ENCODE peak calls at places on chromosomes 1 and 21, in six cellular contexts. T is tibial nerve, V is IMR-90, P is prostate gland, A is HepG2, Y is stomach. O is an unnamed sample.

GRCh38 chr1:150420560-150421265 is 56.8 kb downstream of the RPRD2 start:
- DNase-seq in T (no peak), Y (no peak), P (peak; percentile 9), V (peak; percentile 39), A (no peak), O (no peak)

GRCh38 chr1:205301220-205301821 is 20.2 kb downstream of the NUAK2 start:
- DNase-seq in T (no peak), A (peak; percentile 94), Y (peak; percentile 87), V (peak; percentile 97), P (peak; percentile 42), O (peak; percentile 68)

GRCh38 chr1:8013800-8014199 is 12.3 kb downstream of the ERRFI1 start:
- DNase-seq in A (no peak), Y (no peak), V (no peak), T (no peak), P (no peak), O (no peak)

GRCh38 chr21:34337741-34338140 is 26.1 kb upstream of the KCNE2 start:
- DNase-seq in A (no peak), Y (no peak), P (no peak), T (no peak), V (no peak), O (no peak)

GRCh38 chr1:83850849-83851248 is 148.1 kb downstream of the TTLL7 start:
- DNase-seq in P (no peak), Y (no peak), T (no peak), A (peak; percentile 9), V (no peak), O (no peak)

GRCh38 chr1:242189591-242189990 is 190.7 kb upstream of the MAP1LC3C start:
- DNase-seq in A (no peak), P (no peak), T (no peak), Y (no peak), V (no peak), O (no peak)

GRCh38 chr1:27823784-27824183 is 6.8 kb upstream of the PPP1R8 start:
- DNase-seq in Y (no peak), V (no peak), P (no peak), T (no peak), A (no peak), O (no peak)

GRCh38 chr1:66371233-66372005 is 162.5 kb upstream of the SGIP1 start:
- DNase-seq in A (no peak), V (peak; percentile 85), Y (no peak), P (no peak), T (no peak), O (no peak)

GRCh38 chr1:201282931-201283829 is at the start of gene PKP1:
- DNase-seq in V (peak; percentile 10), A (no peak), Y (peak; percentile 49), T (no peak), P (peak; percentile 94), O (peak; percentile 77)

GRCh38 chr1:31954607-31955283 is 16.6 kb upstream of the PTP4A2 start:
- DNase-seq in A (peak; percentile 56), Y (peak; percentile 85), V (peak; percentile 99), T (peak; percentile 80), P (peak; percentile 69), O (peak; percentile 83)

GRCh38 chr1:31952825-31953220 is 14.7 kb upstream of the PTP4A2 start:
- DNase-seq in A (no peak), Y (no peak), V (no peak), P (no peak), T (no peak), O (no peak)

GRCh38 chr1:31959521-31959920 is 21.4 kb upstream of the PTP4A2 start:
- DNase-seq in P (no peak), A (no peak), V (no peak), Y (no peak), T (no peak), O (no peak)

GRCh38 chr1:31957701-31958674 is 19.8 kb upstream of the PTP4A2 start:
- DNase-seq in A (no peak), P (no peak), V (no peak), T (no peak), Y (no peak), O (no peak)

DNA sequence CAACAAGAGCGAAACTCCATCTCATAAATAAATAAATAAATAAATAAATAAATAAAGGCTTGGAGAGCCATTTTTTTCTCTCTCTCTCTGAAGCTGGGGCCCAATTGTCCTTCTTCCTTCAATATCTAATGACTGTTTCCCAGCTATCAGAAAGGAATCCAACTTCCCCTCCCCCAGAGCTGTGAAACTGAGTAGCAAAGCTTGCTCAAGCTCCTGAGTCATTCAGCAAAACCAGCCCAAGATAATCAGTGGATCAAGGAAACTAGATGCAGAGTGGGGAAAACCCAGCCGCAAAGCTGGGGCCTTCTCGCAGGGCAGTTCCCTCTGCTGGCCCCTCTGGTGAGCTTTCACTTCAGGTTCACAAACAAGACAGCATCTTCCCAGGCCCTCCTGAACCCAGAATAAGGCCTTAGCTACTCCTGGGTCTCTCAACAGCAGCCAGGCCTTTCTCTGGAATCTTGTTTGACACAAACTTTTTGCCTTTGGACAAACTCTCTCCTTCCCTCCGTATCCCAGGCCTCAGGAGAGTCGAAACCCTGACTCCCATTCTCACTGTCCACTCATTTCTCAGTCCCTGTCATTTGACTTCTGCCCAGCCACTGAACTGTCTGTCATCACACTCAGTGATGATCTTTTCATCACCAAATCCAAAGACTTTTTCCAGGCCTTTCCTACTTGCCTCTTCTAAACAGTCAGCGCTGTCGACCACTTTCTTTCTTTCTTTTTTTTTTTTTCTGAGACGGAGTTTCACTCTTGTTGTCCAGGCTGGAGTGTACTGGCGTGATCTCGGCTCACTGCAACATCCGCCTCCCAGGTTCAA is 18.0 kb upstream of the PTP4A2 start:
- DNase-seq in V (peak; percentile 100), T (peak; percentile 65), P (peak; percentile 78), A (peak; percentile 70), Y (peak; percentile 90), O (peak; percentile 70)
- TF ChIP-seq CTCF in V (peak; percentile 63), T (peak; percentile 20), P (no peak), A (peak; percentile 37), Y (peak; percentile 46), O (peak; percentile 21)

GRCh38 chr1:151830055-151830454 is 1.5 kb downstream of the RORC start:
- DNase-seq in Y (no peak), A (no peak), V (no peak), T (no peak), P (no peak), O (no peak)
- H3K4me3 ChIP-seq in Y (peak overlapping the region; percentile 42), A (no peak overlapping the region), V (no peak overlapping the region), T (no peak overlapping the region), P (no peak overlapping the region), O (peak overlapping the region; percentile 57)

GRCh38 chr21:41878831-41879189 is 334 bp downstream of the PRDM15 start:
- DNase-seq in P (peak; percentile 74), T (peak; percentile 72), Y (peak; percentile 83), A (peak; percentile 45), V (peak; percentile 81), O (peak; percentile 78)
- TF ChIP-seq POLR2A in P (no peak), T (no peak), Y (no peak), A (no peak), V (no peak), O (no peak)

DNA sequence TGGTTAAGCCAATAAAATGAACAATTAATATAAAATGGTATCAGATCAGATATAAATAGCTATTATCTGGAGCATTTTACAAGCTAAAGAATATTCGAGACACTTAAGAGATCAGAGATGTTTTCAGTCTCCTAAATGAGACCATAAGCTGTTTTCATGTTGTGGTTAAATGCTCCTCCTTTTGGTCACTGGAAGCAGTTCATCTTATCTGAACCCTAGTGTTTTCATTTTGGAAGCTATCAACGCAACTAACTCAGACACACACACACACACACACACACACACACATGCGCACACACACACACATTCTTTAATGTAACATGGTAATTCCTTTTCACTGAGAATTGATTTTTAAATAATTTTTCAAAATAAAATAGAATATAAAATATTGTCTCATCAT is 10.0 kb upstream of the LRRC8C start:
- DNase-seq in P (no peak), T (no peak), A (no peak), Y (no peak), V (peak; percentile 38), O (no peak)
- TF ChIP-seq CTCF in P (no peak), T (no peak), A (peak; percentile 33), Y (no peak), V (peak; percentile 31), O (no peak)

DNA sequence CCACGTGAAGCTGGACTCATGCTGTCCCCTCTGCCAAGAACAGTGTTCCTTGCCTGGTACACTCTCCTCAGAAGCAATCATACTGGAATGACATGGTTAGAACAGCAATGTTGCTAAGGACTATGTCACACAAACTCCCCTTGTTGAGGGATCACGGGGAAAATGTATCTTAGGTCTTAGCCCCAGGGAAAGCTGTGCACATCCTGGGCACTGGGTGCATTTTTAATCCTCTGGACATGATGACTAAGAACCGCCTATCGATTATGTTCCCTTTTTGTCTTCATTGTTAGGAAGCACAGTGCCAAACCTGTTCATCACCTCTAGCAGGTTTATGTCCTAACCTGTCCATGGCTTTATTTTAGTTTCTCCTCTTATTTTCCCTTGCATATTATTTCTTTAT is 115.1 kb downstream of the HIVEP3 start:
- DNase-seq in T (no peak), Y (no peak), A (no peak), V (no peak), P (no peak), O (no peak)
- H3K4me3 ChIP-seq in T (no peak overlapping the region), Y (no peak overlapping the region), A (no peak overlapping the region), V (no peak overlapping the region), P (no peak overlapping the region), O (no peak overlapping the region)

GRCh38 chr1:16217061-16217785 is 4.8 kb upstream of the ARHGEF19 start:
- DNase-seq in Y (peak; percentile 100), V (peak; percentile 93), T (peak; percentile 98), P (peak; percentile 99), A (peak; percentile 88), O (peak; percentile 97)
- TF ChIP-seq POLR2A in Y (no peak), V (no peak), T (peak; percentile 43), P (peak; percentile 83), A (no peak), O (no peak)

GRCh38 chr1:226916497-226916896 is 23.6 kb upstream of the COQ8A start:
- DNase-seq in Y (no peak), A (no peak), P (no peak), T (no peak), V (no peak), O (no peak)

GRCh38 chr1:226915672-226915995 is 24.5 kb upstream of the COQ8A start:
- DNase-seq in V (no peak), Y (no peak), A (no peak), T (no peak), P (no peak), O (no peak)

GRCh38 chr1:226908913-226909312 is 31.2 kb upstream of the COQ8A start:
- DNase-seq in V (no peak), P (no peak), T (no peak), A (no peak), Y (no peak), O (no peak)

GRCh38 chr1:226908419-226908818 is 31.7 kb upstream of the COQ8A start:
- DNase-seq in V (no peak), Y (no peak), T (no peak), A (no peak), P (no peak), O (no peak)

GRCh38 chr1:226912587-226913176 is 27.4 kb upstream of the COQ8A start:
- DNase-seq in T (no peak), A (peak; percentile 76), Y (peak; percentile 82), P (peak; percentile 49), V (peak; percentile 6), O (no peak)
- TF ChIP-seq CTCF in T (peak; percentile 23), A (peak; percentile 100), Y (peak; percentile 79), P (peak; percentile 69), V (peak; percentile 39), O (peak; percentile 47)